ENCODE peak calls at places on chromosomes 5 and 9, in eight cellular contexts. One of them, this sample, is unnamed.

GRCh38 chr9:112439825-112440224 is 46.8 kb upstream of the KIAA1958 start:
- DNase-seq in nephron progenitor cell: no peak
- DNase-seq in AG10803: no peak
- DNase-seq in NCI-H1105 treated with DMSO at 0.1 percent for 48 hours: peak; percentile 52
- DNase-seq in adipocyte: no peak
- DNase-seq in stimulated activated CD8-positive, alpha-beta memory T cell treated with anti-CD3 and anti-CD28 coated beads, Interleukin-15, amount 100 ng/mL, for 24 hours: no peak
- DNase-seq in naive thymus-derived CD8-positive, alpha-beta T cell: no peak
- DNase-seq in HEK293T: no peak
- DNase-seq in this sample: peak; percentile 13

GRCh38 chr9:99876190-99876589 is 30.3 kb upstream of the STX17 start:
- DNase-seq in nephron progenitor cell: no peak
- DNase-seq in AG10803: no peak
- DNase-seq in NCI-H1105 treated with DMSO at 0.1 percent for 48 hours: no peak
- DNase-seq in adipocyte: no peak
- DNase-seq in stimulated activated CD8-positive, alpha-beta memory T cell treated with anti-CD3 and anti-CD28 coated beads, Interleukin-15, amount 100 ng/mL, for 24 hours: no peak
- DNase-seq in naive thymus-derived CD8-positive, alpha-beta T cell: no peak
- DNase-seq in HEK293T: no peak
- DNase-seq in this sample: no peak

GRCh38 chr5:88734191-88734640 is 148.8 kb downstream of the MEF2C start:
- DNase-seq in nephron progenitor cell: no peak
- DNase-seq in AG10803: no peak
- DNase-seq in NCI-H1105 treated with DMSO at 0.1 percent for 48 hours: no peak
- DNase-seq in adipocyte: no peak
- DNase-seq in stimulated activated CD8-positive, alpha-beta memory T cell treated with anti-CD3 and anti-CD28 coated beads, Interleukin-15, amount 100 ng/mL, for 24 hours: no peak
- DNase-seq in naive thymus-derived CD8-positive, alpha-beta T cell: no peak
- DNase-seq in HEK293T: no peak
- DNase-seq in this sample: no peak

GRCh38 chr5:123530728-123531127 is 18.8 kb downstream of the CSNK1G3 start:
- DNase-seq in nephron progenitor cell: no peak
- DNase-seq in AG10803: no peak
- DNase-seq in NCI-H1105 treated with DMSO at 0.1 percent for 48 hours: no peak
- DNase-seq in adipocyte: no peak
- DNase-seq in stimulated activated CD8-positive, alpha-beta memory T cell treated with anti-CD3 and anti-CD28 coated beads, Interleukin-15, amount 100 ng/mL, for 24 hours: no peak
- DNase-seq in naive thymus-derived CD8-positive, alpha-beta T cell: no peak
- DNase-seq in HEK293T: no peak
- DNase-seq in this sample: no peak

GRCh38 chr9:33158555-33159057 is 8.5 kb downstream of the B4GALT1 start:
- DNase-seq in nephron progenitor cell: no peak
- DNase-seq in AG10803: no peak
- DNase-seq in NCI-H1105 treated with DMSO at 0.1 percent for 48 hours: no peak
- DNase-seq in adipocyte: no peak
- DNase-seq in stimulated activated CD8-positive, alpha-beta memory T cell treated with anti-CD3 and anti-CD28 coated beads, Interleukin-15, amount 100 ng/mL, for 24 hours: no peak
- DNase-seq in naive thymus-derived CD8-positive, alpha-beta T cell: no peak
- DNase-seq in HEK293T: no peak
- DNase-seq in this sample: no peak

GRCh38 chr9:136047076-136047774 is 47.9 kb downstream of the NACC2 start:
- DNase-seq in nephron progenitor cell: no peak
- DNase-seq in AG10803: no peak
- DNase-seq in NCI-H1105 treated with DMSO at 0.1 percent for 48 hours: no peak
- DNase-seq in adipocyte: no peak
- DNase-seq in stimulated activated CD8-positive, alpha-beta memory T cell treated with anti-CD3 and anti-CD28 coated beads, Interleukin-15, amount 100 ng/mL, for 24 hours: no peak
- DNase-seq in naive thymus-derived CD8-positive, alpha-beta T cell: no peak
- DNase-seq in HEK293T: no peak
- DNase-seq in this sample: no peak

GRCh38 chr5:174987443-174988012 is 263.1 kb downstream of the MSX2 start:
- DNase-seq in nephron progenitor cell: no peak
- DNase-seq in AG10803: no peak
- DNase-seq in NCI-H1105 treated with DMSO at 0.1 percent for 48 hours: no peak
- DNase-seq in adipocyte: no peak
- DNase-seq in stimulated activated CD8-positive, alpha-beta memory T cell treated with anti-CD3 and anti-CD28 coated beads, Interleukin-15, amount 100 ng/mL, for 24 hours: no peak
- DNase-seq in naive thymus-derived CD8-positive, alpha-beta T cell: no peak
- DNase-seq in HEK293T: no peak
- DNase-seq in this sample: no peak

GRCh38 chr9:16309350-16310271 is 560.9 kb downstream of the BNC2 start:
- DNase-seq in nephron progenitor cell: no peak
- DNase-seq in AG10803: peak; percentile 41
- DNase-seq in NCI-H1105 treated with DMSO at 0.1 percent for 48 hours: no peak
- DNase-seq in adipocyte: no peak
- DNase-seq in stimulated activated CD8-positive, alpha-beta memory T cell treated with anti-CD3 and anti-CD28 coated beads, Interleukin-15, amount 100 ng/mL, for 24 hours: no peak
- DNase-seq in naive thymus-derived CD8-positive, alpha-beta T cell: no peak
- DNase-seq in HEK293T: no peak
- DNase-seq in this sample: no peak

GRCh38 chr5:9610344-9610743 is 19.8 kb downstream of the TAS2R1 start:
- DNase-seq in nephron progenitor cell: no peak
- DNase-seq in AG10803: no peak
- DNase-seq in NCI-H1105 treated with DMSO at 0.1 percent for 48 hours: no peak
- DNase-seq in adipocyte: no peak
- DNase-seq in stimulated activated CD8-positive, alpha-beta memory T cell treated with anti-CD3 and anti-CD28 coated beads, Interleukin-15, amount 100 ng/mL, for 24 hours: no peak
- DNase-seq in naive thymus-derived CD8-positive, alpha-beta T cell: no peak
- DNase-seq in HEK293T: no peak
- DNase-seq in this sample: no peak

GRCh38 chr5:40873481-40873880 is 32.3 kb downstream of the CARD6 start:
- DNase-seq in nephron progenitor cell: no peak
- DNase-seq in AG10803: no peak
- DNase-seq in NCI-H1105 treated with DMSO at 0.1 percent for 48 hours: no peak
- DNase-seq in adipocyte: no peak
- DNase-seq in stimulated activated CD8-positive, alpha-beta memory T cell treated with anti-CD3 and anti-CD28 coated beads, Interleukin-15, amount 100 ng/mL, for 24 hours: no peak
- DNase-seq in naive thymus-derived CD8-positive, alpha-beta T cell: no peak
- DNase-seq in HEK293T: no peak
- DNase-seq in this sample: no peak

GRCh38 chr5:36688722-36689121 is 82.3 kb downstream of the SLC1A3 start:
- DNase-seq in nephron progenitor cell: no peak
- DNase-seq in AG10803: no peak
- DNase-seq in NCI-H1105 treated with DMSO at 0.1 percent for 48 hours: no peak
- DNase-seq in adipocyte: no peak
- DNase-seq in stimulated activated CD8-positive, alpha-beta memory T cell treated with anti-CD3 and anti-CD28 coated beads, Interleukin-15, amount 100 ng/mL, for 24 hours: no peak
- DNase-seq in naive thymus-derived CD8-positive, alpha-beta T cell: no peak
- DNase-seq in HEK293T: peak; percentile 32
- DNase-seq in this sample: no peak

GRCh38 chr9:76116913-76117312 is 226.4 kb downstream of the PCSK5 start:
- DNase-seq in nephron progenitor cell: no peak
- DNase-seq in AG10803: peak; percentile 5
- DNase-seq in NCI-H1105 treated with DMSO at 0.1 percent for 48 hours: no peak
- DNase-seq in adipocyte: no peak
- DNase-seq in stimulated activated CD8-positive, alpha-beta memory T cell treated with anti-CD3 and anti-CD28 coated beads, Interleukin-15, amount 100 ng/mL, for 24 hours: no peak
- DNase-seq in naive thymus-derived CD8-positive, alpha-beta T cell: no peak
- DNase-seq in HEK293T: no peak
- DNase-seq in this sample: no peak

GRCh38 chr5:18329346-18329745 is 695.1 kb downstream of the TAF11L14 start:
- DNase-seq in nephron progenitor cell: no peak
- DNase-seq in AG10803: no peak
- DNase-seq in NCI-H1105 treated with DMSO at 0.1 percent for 48 hours: no peak
- DNase-seq in adipocyte: peak; percentile 11
- DNase-seq in stimulated activated CD8-positive, alpha-beta memory T cell treated with anti-CD3 and anti-CD28 coated beads, Interleukin-15, amount 100 ng/mL, for 24 hours: no peak
- DNase-seq in naive thymus-derived CD8-positive, alpha-beta T cell: no peak
- DNase-seq in HEK293T: no peak
- DNase-seq in this sample: no peak

GRCh38 chr5:173315495-173316352 is 12.5 kb downstream of the STC2 start:
- DNase-seq in nephron progenitor cell: no peak
- DNase-seq in AG10803: peak; percentile 81
- DNase-seq in NCI-H1105 treated with DMSO at 0.1 percent for 48 hours: peak; percentile 62
- DNase-seq in adipocyte: peak; percentile 80
- DNase-seq in stimulated activated CD8-positive, alpha-beta memory T cell treated with anti-CD3 and anti-CD28 coated beads, Interleukin-15, amount 100 ng/mL, for 24 hours: no peak
- DNase-seq in naive thymus-derived CD8-positive, alpha-beta T cell: no peak
- DNase-seq in HEK293T: peak; percentile 80
- DNase-seq in this sample: peak; percentile 88

GRCh38 chr5:32955814-32956213 is 244.7 kb downstream of the NPR3 start:
- DNase-seq in nephron progenitor cell: no peak
- DNase-seq in AG10803: no peak
- DNase-seq in NCI-H1105 treated with DMSO at 0.1 percent for 48 hours: no peak
- DNase-seq in adipocyte: no peak
- DNase-seq in stimulated activated CD8-positive, alpha-beta memory T cell treated with anti-CD3 and anti-CD28 coated beads, Interleukin-15, amount 100 ng/mL, for 24 hours: no peak
- DNase-seq in naive thymus-derived CD8-positive, alpha-beta T cell: no peak
- DNase-seq in HEK293T: no peak
- DNase-seq in this sample: no peak

GRCh38 chr5:119275146-119275872 is 80.5 kb upstream of the TNFAIP8 start:
- DNase-seq in nephron progenitor cell: no peak
- DNase-seq in AG10803: no peak
- DNase-seq in NCI-H1105 treated with DMSO at 0.1 percent for 48 hours: no peak
- DNase-seq in adipocyte: peak; percentile 31
- DNase-seq in stimulated activated CD8-positive, alpha-beta memory T cell treated with anti-CD3 and anti-CD28 coated beads, Interleukin-15, amount 100 ng/mL, for 24 hours: no peak
- DNase-seq in naive thymus-derived CD8-positive, alpha-beta T cell: no peak
- DNase-seq in HEK293T: no peak
- DNase-seq in this sample: no peak

GRCh38 chr5:102152906-102153787 is 142.9 kb downstream of the SLCO4C1 start:
- DNase-seq in nephron progenitor cell: peak; percentile 22
- DNase-seq in AG10803: no peak
- DNase-seq in NCI-H1105 treated with DMSO at 0.1 percent for 48 hours: peak; percentile 11
- DNase-seq in adipocyte: peak; percentile 27
- DNase-seq in stimulated activated CD8-positive, alpha-beta memory T cell treated with anti-CD3 and anti-CD28 coated beads, Interleukin-15, amount 100 ng/mL, for 24 hours: no peak
- DNase-seq in naive thymus-derived CD8-positive, alpha-beta T cell: no peak
- DNase-seq in HEK293T: peak; percentile 51
- DNase-seq in this sample: peak; percentile 26

GRCh38 chr9:83062653-83063527 is at the start of gene RASEF:
- DNase-seq in nephron progenitor cell: peak; percentile 70
- DNase-seq in AG10803: no peak
- DNase-seq in NCI-H1105 treated with DMSO at 0.1 percent for 48 hours: peak; percentile 74
- DNase-seq in adipocyte: peak; percentile 38
- DNase-seq in stimulated activated CD8-positive, alpha-beta memory T cell treated with anti-CD3 and anti-CD28 coated beads, Interleukin-15, amount 100 ng/mL, for 24 hours: no peak
- DNase-seq in naive thymus-derived CD8-positive, alpha-beta T cell: no peak
- DNase-seq in HEK293T: peak; percentile 65
- DNase-seq in this sample: peak; percentile 27

GRCh38 chr5:143801251-143801650 is 10.7 kb upstream of the HMHB1 start:
- DNase-seq in nephron progenitor cell: no peak
- DNase-seq in AG10803: no peak
- DNase-seq in NCI-H1105 treated with DMSO at 0.1 percent for 48 hours: no peak
- DNase-seq in adipocyte: no peak
- DNase-seq in stimulated activated CD8-positive, alpha-beta memory T cell treated with anti-CD3 and anti-CD28 coated beads, Interleukin-15, amount 100 ng/mL, for 24 hours: no peak
- DNase-seq in naive thymus-derived CD8-positive, alpha-beta T cell: no peak
- DNase-seq in HEK293T: no peak
- DNase-seq in this sample: no peak

GRCh38 chr5:149310488-149310887 is 34.8 kb upstream of the GRPEL2 start:
- DNase-seq in nephron progenitor cell: no peak
- DNase-seq in AG10803: no peak
- DNase-seq in NCI-H1105 treated with DMSO at 0.1 percent for 48 hours: no peak
- DNase-seq in adipocyte: no peak
- DNase-seq in stimulated activated CD8-positive, alpha-beta memory T cell treated with anti-CD3 and anti-CD28 coated beads, Interleukin-15, amount 100 ng/mL, for 24 hours: no peak
- DNase-seq in naive thymus-derived CD8-positive, alpha-beta T cell: no peak
- DNase-seq in HEK293T: no peak
- DNase-seq in this sample: no peak

GRCh38 chr9:8539681-8540197 is 740.2 kb upstream of the DMAC1 start:
- DNase-seq in nephron progenitor cell: no peak
- DNase-seq in AG10803: no peak
- DNase-seq in NCI-H1105 treated with DMSO at 0.1 percent for 48 hours: no peak
- DNase-seq in adipocyte: no peak
- DNase-seq in stimulated activated CD8-positive, alpha-beta memory T cell treated with anti-CD3 and anti-CD28 coated beads, Interleukin-15, amount 100 ng/mL, for 24 hours: no peak
- DNase-seq in naive thymus-derived CD8-positive, alpha-beta T cell: no peak
- DNase-seq in HEK293T: no peak
- DNase-seq in this sample: no peak

This sample was measured in NCI-H748 treated with DMSO at 0.1 percent for 48 hours.